ENCODE peak calls at places on chromosome 16, in five cellular contexts. W is WTC11, K is GM13977, Z is AG08395, V is ureter. M is an unnamed sample.

GRCh38 chr16:81293909-81294802 is 20.6 kb upstream of the GAN start:
- DNase-seq in W (no peak), K (no peak), Z (no peak), V (no peak), M (no peak)

GRCh38 chr16:30397776-30398659 is 2.8 kb downstream of the ZNF48 start:
- DNase-seq in W (no peak), K (no peak), Z (no peak), V (no peak), M (no peak)

GRCh38 chr16:4266372-4266771 is 6.5 kb downstream of the TFAP4 start:
- DNase-seq in W (no peak), K (no peak), Z (peak), V (no peak), M (no peak)

GRCh38 chr16:77496934-77497333 is 62.1 kb upstream of the ADAMTS18 start:
- DNase-seq in W (no peak), K (no peak), Z (no peak), V (no peak), M (no peak)

GRCh38 chr16:3022208-3022696 is 1.5 kb downstream of the HCFC1R1 start:
- DNase-seq in W (peak), K (peak), Z (peak), V (peak), M (peak)

GRCh38 chr16:12661656-12662172 is 142.0 kb downstream of the CPPED1 start:
- DNase-seq in W (peak), K (no peak), Z (peak), V (no peak), M (no peak)

GRCh38 chr16:53580038-53580802 is 77.2 kb upstream of the AKTIP start:
- DNase-seq in W (no peak), K (no peak), Z (no peak), V (no peak), M (no peak)

GRCh38 chr16:1172651-1173050 is 19.7 kb downstream of the CACNA1H start:
- DNase-seq in W (no peak), K (no peak), Z (no peak), V (no peak), M (no peak)

GRCh38 chr16:62665269-62665668 is 629.0 kb upstream of the CDH8 start:
- DNase-seq in W (peak), K (no peak), Z (no peak), V (no peak), M (no peak)

GRCh38 chr16:66859397-66860068 is 15.3 kb downstream of the CA7 start:
- DNase-seq in W (no peak), K (peak), Z (no peak), V (no peak), M (no peak)

GRCh38 chr16:84141143-84141670 is 3.8 kb downstream of the HSDL1 start:
- DNase-seq in W (peak), K (no peak), Z (no peak), V (no peak), M (peak)

GRCh38 chr16:76665571-76666275 is 388.5 kb downstream of the CNTNAP4 start:
- DNase-seq in W (no peak), K (no peak), Z (no peak), V (no peak), M (no peak)

GRCh38 chr16:1116693-1117077 is 20.6 kb upstream of the C1QTNF8 start:
- DNase-seq in W (no peak), K (no peak), Z (no peak), V (no peak), M (no peak)

GRCh38 chr16:28309811-28310311 is 17.5 kb downstream of the SBK1 start:
- DNase-seq in W (no peak), K (no peak), Z (no peak), V (no peak), M (no peak)

GRCh38 chr16:50152386-50152806 is 710 bp upstream of the TENT4B start:
- DNase-seq in W (no peak), K (no peak), Z (peak), V (peak), M (no peak)

GRCh38 chr16:81617021-81617346 is 162.1 kb upstream of the PLCG2 start:
- DNase-seq in W (no peak), K (no peak), Z (no peak), V (no peak), M (no peak)

GRCh38 chr16:89981414-89981813 is 32.9 kb downstream of the DEF8 start:
- DNase-seq in W (no peak), K (no peak), Z (no peak), V (no peak), M (no peak)

GRCh38 chr16:54080524-54081008 is 206.0 kb downstream of the IRX3 start:
- DNase-seq in W (no peak), K (no peak), Z (peak), V (no peak), M (no peak)

GRCh38 chr16:17382514-17382913 is 88.2 kb downstream of the XYLT1 start:
- DNase-seq in W (no peak), K (no peak), Z (no peak), V (no peak), M (no peak)

GRCh38 chr16:54178491-54178976 is 108.1 kb downstream of the IRX3 start:
- DNase-seq in W (no peak), K (no peak), Z (no peak), V (no peak), M (no peak)

GRCh38 chr16:10206865-10207264 is 24.6 kb upstream of the GRIN2A start:
- DNase-seq in W (no peak), K (no peak), Z (no peak), V (no peak), M (no peak)

GRCh38 chr16:13391337-13391736 is 489.9 kb downstream of the SHISA9 start:
- DNase-seq in W (no peak), K (peak), Z (no peak), V (no peak), M (no peak)

GRCh38 chr16:46949216-46949892 is 24.1 kb downstream of the DNAJA2 start:
- DNase-seq in W (no peak), K (no peak), Z (no peak), V (no peak), M (no peak)

GRCh38 chr16:65070831-65071230 is 51.0 kb downstream of the CDH11 start:
- DNase-seq in W (no peak), K (no peak), Z (peak), V (peak), M (peak)

GRCh38 chr16:23378256-23378655 is 74.7 kb downstream of the COG7 start:
- DNase-seq in W (no peak), K (no peak), Z (no peak), V (no peak), M (no peak)

GRCh38 chr16:1295465-1295864 is 14.0 kb upstream of the UBE2I start:
- DNase-seq in W (no peak), K (no peak), Z (no peak), V (no peak), M (no peak)

GRCh38 chr16:23952128-23953041 is 116.6 kb downstream of the PRKCB start:
- DNase-seq in W (no peak), K (no peak), Z (no peak), V (peak), M (peak)

GRCh38 chr16:87723224-87723619 is 42.6 kb downstream of the KLHDC4 start:
- DNase-seq in W (no peak), K (peak), Z (peak), V (no peak), M (no peak)

GRCh38 chr16:2869502-2870064 is 11.6 kb upstream of the PRSS22 start:
- DNase-seq in W (no peak), K (no peak), Z (no peak), V (peak), M (no peak)

GRCh38 chr16:85556456-85557082 is 56.6 kb upstream of the GSE1 start:
- DNase-seq in W (peak), K (peak), Z (peak), V (peak), M (no peak)

GRCh38 chr16:15494231-15494630 is 59.8 kb downstream of the BMERB1 start:
- DNase-seq in W (no peak), K (no peak), Z (no peak), V (no peak), M (peak)

GRCh38 chr16:2954228-2954627 is 9.8 kb upstream of the KREMEN2 start:
- DNase-seq in W (no peak), K (no peak), Z (no peak), V (no peak), M (no peak)

GRCh38 chr16:50025544-50025931 is 513 bp downstream of the CNEP1R1 start:
- DNase-seq in W (no peak), K (peak), Z (peak), V (no peak), M (no peak)

GRCh38 chr16:17129971-17130370 is 340.8 kb downstream of the XYLT1 start:
- DNase-seq in W (no peak), K (no peak), Z (no peak), V (no peak), M (no peak)

M was measured in coronary artery.